ENCODE peak calls at places on chromosomes 11 and 22, in six cellular contexts. Z is spleen, G is astrocyte, Y is psoas muscle, X is body of pancreas, J is right atrium auricular region. A is an unnamed sample.
A peak's percentile ranks its signal among the peaks of the same experiment; 100 is the strongest.

GRCh38 chr11:20368441-20368840 is 4.9 kb downstream of the HTATIP2 start:
- DNase-seq in X (no peak), Z (no peak), G (no peak), Y (no peak), J (no peak), A (no peak)

GRCh38 chr11:43852057-43852636 is 28.5 kb upstream of the ALKBH3 start:
- DNase-seq in J (no peak), X (peak; percentile 71), Z (no peak), G (peak; percentile 51), Y (peak; percentile 33), A (peak; percentile 87)

GRCh38 chr22:25903294-25903693 is 161.3 kb downstream of the MYO18B start:
- DNase-seq in J (no peak), Y (no peak), G (no peak), X (no peak), Z (no peak), A (no peak)

GRCh38 chr11:12706531-12707499 is 32.6 kb downstream of the TEAD1 start:
- DNase-seq in Y (no peak), G (no peak), J (no peak), X (peak; percentile 46), Z (no peak), A (no peak)

GRCh38 chr11:19316434-19316833 is 75.7 kb upstream of the E2F8 start:
- DNase-seq in G (no peak), J (peak; percentile 76), Y (peak; percentile 66), X (peak; percentile 23), Z (no peak), A (no peak)

GRCh38 chr11:2769779-2770555 is 70.2 kb upstream of the KCNQ1OT1 start:
- DNase-seq in X (no peak), G (no peak), J (peak; percentile 51), Z (peak; percentile 49), Y (no peak), A (no peak)

GRCh38 chr11:106447631-106448191 is 370.2 kb downstream of the AASDHPPT start:
- DNase-seq in Y (no peak), J (no peak), Z (no peak), G (no peak), X (no peak), A (no peak)

GRCh38 chr11:35658028-35658948 is 4.3 kb upstream of the TRIM44 start:
- DNase-seq in J (no peak), X (no peak), G (no peak), Y (no peak), Z (no peak), A (no peak)

GRCh38 chr11:125322317-125322716 is 157.8 kb downstream of the PKNOX2 start:
- DNase-seq in X (no peak), J (no peak), G (no peak), Y (no peak), Z (no peak), A (no peak)

GRCh38 chr11:99020324-99021225 is at the start of gene CNTN5:
- DNase-seq in Y (peak; percentile 26), J (peak; percentile 59), Z (no peak), G (no peak), X (peak; percentile 62), A (peak; percentile 35)

GRCh38 chr22:42716649-42717127 is 4.0 kb downstream of the A4GALT start:
- DNase-seq in Y (no peak), X (no peak), Z (peak; percentile 85), J (no peak), G (no peak), A (no peak)

GRCh38 chr11:34002420-34002819 is 49.1 kb upstream of the CAPRIN1 start:
- DNase-seq in J (no peak), Y (no peak), X (peak; percentile 43), Z (no peak), G (no peak), A (no peak)

GRCh38 chr11:5705688-5706087 is 16.1 kb downstream of the TRIM22 start:
- DNase-seq in J (no peak), Z (no peak), X (no peak), Y (no peak), G (peak; percentile 16), A (no peak)

GRCh38 chr11:62401781-62402180 is 17.1 kb upstream of the SCGB1A1 start:
- DNase-seq in J (no peak), Z (peak; percentile 64), Y (no peak), X (no peak), G (no peak), A (no peak)

GRCh38 chr11:131468565-131468964 is 98.2 kb downstream of the NTM start:
- DNase-seq in G (no peak), X (no peak), J (no peak), Z (no peak), Y (no peak), A (no peak)

GRCh38 chr11:85115798-85116197 is 511.3 kb downstream of the DLG2 start:
- DNase-seq in X (no peak), Y (no peak), G (peak; percentile 4), Z (no peak), J (no peak), A (no peak)

GRCh38 chr11:119856681-119857485 is 127.9 kb upstream of the NECTIN1 start:
- DNase-seq in Y (no peak), J (no peak), Z (peak; percentile 22), X (no peak), G (no peak), A (no peak)

GRCh38 chr11:63573881-63574855 is 11.0 kb upstream of the PLAAT2 start:
- DNase-seq in Y (peak; percentile 22), X (peak; percentile 22), J (no peak), Z (no peak), G (peak; percentile 55), A (peak; percentile 87)

GRCh38 chr11:130865091-130865771 is 51.0 kb downstream of the SNX19 start:
- DNase-seq in J (no peak), Y (peak; percentile 36), G (no peak), Z (no peak), X (no peak), A (no peak)

GRCh38 chr11:45647786-45648185 is 17.6 kb downstream of the CHST1 start:
- DNase-seq in G (no peak), X (no peak), Z (peak; percentile 47), Y (no peak), J (no peak), A (no peak)

GRCh38 chr11:113664981-113665710 is 41.0 kb downstream of the TMPRSS5 start:
- DNase-seq in X (no peak), Y (no peak), Z (no peak), J (no peak), G (peak; percentile 29), A (no peak)

GRCh38 chr11:64156235-64157011 is 9.5 kb downstream of the MACROD1 start:
- DNase-seq in Z (peak; percentile 68), J (no peak), X (peak; percentile 33), Y (peak; percentile 78), G (no peak), A (no peak)

GRCh38 chr11:69495441-69496201 is 14.2 kb downstream of the LINC01488 start:
- DNase-seq in X (no peak), J (no peak), Z (peak; percentile 54), Y (peak; percentile 7), G (no peak), A (no peak)

GRCh38 chr11:69496631-69497220 is 15.3 kb downstream of the LINC01488 start:
- DNase-seq in Z (peak; percentile 24), Y (no peak), J (no peak), X (no peak), G (no peak), A (no peak)

GRCh38 chr11:69498614-69499175 is 17.2 kb downstream of the LINC01488 start:
- DNase-seq in Y (no peak), G (no peak), J (no peak), X (no peak), Z (peak; percentile 60), A (no peak)

GRCh38 chr11:69496202-69496557 is 14.7 kb downstream of the LINC01488 start:
- DNase-seq in Z (peak; percentile 42), X (no peak), J (no peak), G (no peak), Y (peak; percentile 21), A (no peak)

GRCh38 chr11:69497221-69497787 is 15.8 kb downstream of the LINC01488 start:
- DNase-seq in X (peak; percentile 84), Y (peak; percentile 87), G (peak; percentile 97), J (peak; percentile 92), Z (peak; percentile 61), A (peak; percentile 96)
- H3K27ac ChIP-seq in X (peak overlapping the region; percentile 80), Y (no peak overlapping the region), G (peak overlapping the region; percentile 76), J (peak overlapping the region; percentile 72), Z (no peak overlapping the region), A (no peak overlapping the region)

DNA sequence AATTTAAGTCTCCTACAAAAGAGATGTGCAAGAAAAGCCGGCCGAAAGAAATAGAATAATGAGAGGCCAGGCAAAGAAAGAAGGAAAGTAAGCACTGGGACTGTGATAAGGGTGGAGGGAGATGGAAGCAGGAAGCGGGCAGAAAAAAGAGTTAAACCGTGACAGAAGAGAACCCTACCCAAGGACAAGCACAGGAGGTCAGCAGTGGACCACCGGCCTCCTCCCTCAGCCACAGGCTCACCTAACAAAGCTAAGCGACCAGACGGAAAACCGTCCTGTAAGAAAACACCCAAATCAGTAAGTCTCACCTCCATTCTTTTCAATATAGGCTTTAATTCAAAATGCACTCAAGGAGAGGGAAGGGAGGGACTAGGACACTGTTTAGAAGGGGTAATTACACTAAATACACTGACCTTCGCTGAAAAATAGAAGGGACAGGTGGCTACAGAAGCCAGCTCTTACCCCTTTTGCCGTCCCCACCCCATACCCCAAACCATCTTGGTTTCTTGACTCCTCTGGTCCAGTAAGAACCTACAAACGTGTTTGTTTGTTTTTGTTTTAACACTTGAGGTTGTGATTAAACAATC is 1.9 kb downstream of the FAM181B start:
- DNase-seq in Z (no peak), Y (no peak), G (no peak), X (no peak), J (no peak), A (no peak)
- H3K27me3 ChIP-seq in Z (peaks cover 34% of the 10 kb centered on the region), Y (peaks cover 44% of the 10 kb centered on the region), G (peaks cover 52% of the 10 kb centered on the region), X (no peaks in the 10 kb centered on the region), J (no peaks in the 10 kb centered on the region), A (peaks cover 39% of the 10 kb centered on the region)

GRCh38 chr11:28697920-28698827 is 590.0 kb downstream of the METTL15 start:
- DNase-seq in G (peak; percentile 16), X (peak; percentile 64), Y (peak; percentile 28), J (no peak), Z (no peak), A (peak; percentile 43)
- TF ChIP-seq CTCF in G (peak; percentile 62), X (peak; percentile 78), Y (peak; percentile 64), J (peak; percentile 77), Z (peak; percentile 53), A (peak; percentile 90)

GRCh38 chr11:75782540-75783263 is 14.1 kb downstream of the DGAT2 start:
- DNase-seq in Z (peak; percentile 47), X (no peak), J (no peak), Y (no peak), G (no peak), A (no peak)

GRCh38 chr11:75781296-75781695 is 12.7 kb downstream of the DGAT2 start:
- DNase-seq in X (no peak), Z (peak; percentile 60), G (no peak), Y (no peak), J (no peak), A (no peak)

GRCh38 chr11:75779960-75780359 is 11.4 kb downstream of the DGAT2 start:
- DNase-seq in J (no peak), Z (peak; percentile 75), Y (no peak), X (no peak), G (no peak), A (no peak)

GRCh38 chr11:75781831-75782230 is 13.3 kb downstream of the DGAT2 start:
- DNase-seq in G (no peak), X (no peak), J (no peak), Z (no peak), Y (no peak), A (no peak)

DNA sequence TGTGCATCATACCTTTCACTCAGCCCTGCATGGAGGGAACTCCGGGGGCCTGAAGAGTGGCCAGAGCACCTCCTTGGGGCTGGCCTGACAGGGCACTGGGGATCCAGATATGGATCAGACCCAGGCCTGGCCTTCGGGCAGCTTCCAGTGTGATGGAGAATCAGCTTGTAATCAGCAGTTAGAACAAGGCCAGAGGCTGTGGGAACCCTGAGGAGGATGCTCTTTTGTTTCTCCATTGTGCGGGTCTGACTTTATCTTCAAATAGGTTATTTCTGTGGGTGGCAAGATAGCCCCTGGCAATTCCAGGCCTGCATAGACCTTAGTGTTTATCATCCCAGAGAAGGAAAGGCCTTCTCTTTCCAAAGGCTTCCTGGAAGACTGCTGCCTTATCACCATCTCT is 12.3 kb downstream of the DGAT2 start:
- DNase-seq in Z (peak; percentile 51), Y (no peak), G (no peak), X (no peak), J (no peak), A (no peak)
- H3K27ac ChIP-seq in Z (no peak overlapping the region), Y (no peak overlapping the region), G (no peak overlapping the region), X (no peak overlapping the region), J (no peak overlapping the region), A (no peak overlapping the region)

A was measured in brain microvascular endothelial cell.